ENCODE peak calls at places on chromosomes 12 and 14, in eight cellular contexts. N, S, L, T, Q, C, B and U are unnamed samples.

GRCh38 chr14:102171173-102172020 is 31.7 kb downstream of the WDR20 start:
- DNase-seq in N (no peak), S (no peak), L (no peak), T (no peak), Q (no peak), C (peak), B (no peak), U (no peak)

GRCh38 chr14:82052778-82053177 is 519.1 kb upstream of the SEL1L start:
- DNase-seq in N (no peak), S (no peak), L (no peak), T (no peak), Q (no peak), C (no peak), B (no peak), U (no peak)

GRCh38 chr12:50597200-50598195 is 92.7 kb downstream of the DIP2B start:
- DNase-seq in N (peak), S (peak), L (no peak), T (no peak), Q (peak), C (no peak), B (peak), U (no peak)

GRCh38 chr12:67437011-67437410 is 167.9 kb downstream of the CAND1 start:
- DNase-seq in N (no peak), S (no peak), L (no peak), T (no peak), Q (no peak), C (no peak), B (no peak), U (no peak)

GRCh38 chr14:72863216-72864006 is 30.5 kb downstream of the DPF3 start:
- DNase-seq in N (no peak), S (no peak), L (no peak), T (no peak), Q (no peak), C (no peak), B (no peak), U (no peak)

GRCh38 chr12:115470977-115471376 is 787.0 kb upstream of the TBX3 start:
- DNase-seq in N (no peak), S (no peak), L (no peak), T (no peak), Q (no peak), C (peak), B (no peak), U (no peak)

GRCh38 chr14:99079061-99079727 is 192.8 kb downstream of the BCL11B start:
- DNase-seq in N (no peak), S (no peak), L (no peak), T (no peak), Q (no peak), C (no peak), B (no peak), U (no peak)

GRCh38 chr12:132602578-132603239 is 7.7 kb downstream of the LRCOL1 start:
- DNase-seq in N (no peak), S (no peak), L (no peak), T (no peak), Q (no peak), C (peak), B (no peak), U (peak)

GRCh38 chr12:105946541-105946940 is 192.2 kb downstream of the NUAK1 start:
- DNase-seq in N (no peak), S (no peak), L (no peak), T (no peak), Q (no peak), C (no peak), B (no peak), U (no peak)

GRCh38 chr14:52091913-52092312 is 23.1 kb upstream of the NID2 start:
- DNase-seq in N (no peak), S (no peak), L (no peak), T (no peak), Q (no peak), C (no peak), B (no peak), U (no peak)

GRCh38 chr12:6405963-6406362 is 22.0 kb downstream of the LTBR start:
- DNase-seq in N (no peak), S (no peak), L (no peak), T (no peak), Q (no peak), C (no peak), B (no peak), U (no peak)

GRCh38 chr14:103820382-103820781 is 27.0 kb downstream of the PPP1R13B start:
- DNase-seq in N (no peak), S (no peak), L (no peak), T (no peak), Q (no peak), C (no peak), B (no peak), U (no peak)

GRCh38 chr12:111444314-111444705 is 38.6 kb downstream of the SH2B3 start:
- DNase-seq in N (no peak), S (no peak), L (no peak), T (no peak), Q (no peak), C (no peak), B (no peak), U (no peak)

GRCh38 chr12:69712826-69713225 is 13.7 kb upstream of the BEST3 start:
- DNase-seq in N (no peak), S (no peak), L (no peak), T (no peak), Q (no peak), C (no peak), B (no peak), U (no peak)

GRCh38 chr12:131258396-131258795 is 304.7 kb downstream of the ADGRD1 start:
- DNase-seq in N (no peak), S (no peak), L (no peak), T (no peak), Q (no peak), C (no peak), B (no peak), U (no peak)